ENCODE peak calls at places on chromosomes 5 and 9, in four cellular contexts. One of them, this sample, is unnamed.

GRCh38 chr9:120713257-120714087 is 798 bp downstream of the MEGF9 start:
- DNase-seq in cardiac muscle cell: no peak
- DNase-seq in CD4-positive, alpha-beta T cell: peak; percentile 17
- DNase-seq in tibial artery: no peak
- DNase-seq in this sample: no peak

GRCh38 chr5:134460551-134460950 is 48.9 kb upstream of the CDKN2AIPNL start:
- DNase-seq in cardiac muscle cell: no peak
- DNase-seq in CD4-positive, alpha-beta T cell: no peak
- DNase-seq in tibial artery: no peak
- DNase-seq in this sample: peak; percentile 9

GRCh38 chr5:172768573-172769323 is 2.2 kb downstream of the DUSP1 start:
- DNase-seq in cardiac muscle cell: no peak
- DNase-seq in CD4-positive, alpha-beta T cell: no peak
- DNase-seq in tibial artery: no peak
- DNase-seq in this sample: peak; percentile 37

GRCh38 chr9:104991144-104991953 is 63.4 kb upstream of the ABCA1 start:
- DNase-seq in cardiac muscle cell: peak; percentile 91
- DNase-seq in CD4-positive, alpha-beta T cell: peak; percentile 73
- DNase-seq in tibial artery: peak; percentile 94
- DNase-seq in this sample: peak; percentile 95

GRCh38 chr9:77257275-77257674 is 79.9 kb downstream of the VPS13A start:
- DNase-seq in cardiac muscle cell: no peak
- DNase-seq in CD4-positive, alpha-beta T cell: no peak
- DNase-seq in tibial artery: no peak
- DNase-seq in this sample: no peak

GRCh38 chr5:17365326-17365725 is 132.7 kb upstream of the TAF11L2 start:
- DNase-seq in cardiac muscle cell: no peak
- DNase-seq in CD4-positive, alpha-beta T cell: no peak
- DNase-seq in tibial artery: no peak
- DNase-seq in this sample: no peak

GRCh38 chr9:121053544-121053943 is 3.5 kb upstream of the C5 start:
- DNase-seq in cardiac muscle cell: no peak
- DNase-seq in CD4-positive, alpha-beta T cell: no peak
- DNase-seq in tibial artery: no peak
- DNase-seq in this sample: peak; percentile 46

GRCh38 chr5:74673011-74673790 is 11.8 kb upstream of the HEXB start:
- DNase-seq in cardiac muscle cell: peak; percentile 21
- DNase-seq in CD4-positive, alpha-beta T cell: no peak
- DNase-seq in tibial artery: no peak
- DNase-seq in this sample: peak; percentile 44

GRCh38 chr5:36041537-36041845 is 25.2 kb downstream of the UGT3A2 start:
- DNase-seq in cardiac muscle cell: peak; percentile 11
- DNase-seq in CD4-positive, alpha-beta T cell: no peak
- DNase-seq in tibial artery: no peak
- DNase-seq in this sample: no peak

GRCh38 chr5:76852716-76853115 is 2.9 kb downstream of the S100Z start:
- DNase-seq in cardiac muscle cell: no peak
- DNase-seq in CD4-positive, alpha-beta T cell: no peak
- DNase-seq in tibial artery: no peak
- DNase-seq in this sample: no peak

GRCh38 chr5:153660919-153661318 is 170.4 kb downstream of the GRIA1 start:
- DNase-seq in cardiac muscle cell: no peak
- DNase-seq in CD4-positive, alpha-beta T cell: no peak
- DNase-seq in tibial artery: no peak
- DNase-seq in this sample: no peak

GRCh38 chr9:110141118-110141797 is 66.7 kb downstream of the C9orf152 start:
- DNase-seq in cardiac muscle cell: no peak
- DNase-seq in CD4-positive, alpha-beta T cell: no peak
- DNase-seq in tibial artery: peak; percentile 80
- DNase-seq in this sample: no peak

GRCh38 chr5:38023799-38024198 is 184.0 kb upstream of the GDNF start:
- DNase-seq in cardiac muscle cell: no peak
- DNase-seq in CD4-positive, alpha-beta T cell: no peak
- DNase-seq in tibial artery: no peak
- DNase-seq in this sample: no peak

GRCh38 chr5:177113566-177114424 is 19.8 kb upstream of the NSD1 start:
- DNase-seq in cardiac muscle cell: peak; percentile 69
- DNase-seq in CD4-positive, alpha-beta T cell: peak; percentile 78
- DNase-seq in tibial artery: peak; percentile 72
- DNase-seq in this sample: peak; percentile 82

GRCh38 chr5:60827201-60827600 is 16.9 kb downstream of the ELOVL7 start:
- DNase-seq in cardiac muscle cell: no peak
- DNase-seq in CD4-positive, alpha-beta T cell: no peak
- DNase-seq in tibial artery: no peak
- DNase-seq in this sample: no peak

GRCh38 chr5:60830581-60831127 is 13.4 kb downstream of the ELOVL7 start:
- DNase-seq in cardiac muscle cell: no peak
- DNase-seq in CD4-positive, alpha-beta T cell: no peak
- DNase-seq in tibial artery: no peak
- DNase-seq in this sample: no peak

GRCh38 chr5:60823574-60823973 is 20.5 kb downstream of the ELOVL7 start:
- DNase-seq in cardiac muscle cell: no peak
- DNase-seq in CD4-positive, alpha-beta T cell: no peak
- DNase-seq in tibial artery: no peak
- DNase-seq in this sample: no peak

GRCh38 chr5:60829490-60830266 is 14.4 kb downstream of the ELOVL7 start:
- DNase-seq in cardiac muscle cell: no peak
- DNase-seq in CD4-positive, alpha-beta T cell: no peak
- DNase-seq in tibial artery: no peak
- DNase-seq in this sample: no peak

DNA sequence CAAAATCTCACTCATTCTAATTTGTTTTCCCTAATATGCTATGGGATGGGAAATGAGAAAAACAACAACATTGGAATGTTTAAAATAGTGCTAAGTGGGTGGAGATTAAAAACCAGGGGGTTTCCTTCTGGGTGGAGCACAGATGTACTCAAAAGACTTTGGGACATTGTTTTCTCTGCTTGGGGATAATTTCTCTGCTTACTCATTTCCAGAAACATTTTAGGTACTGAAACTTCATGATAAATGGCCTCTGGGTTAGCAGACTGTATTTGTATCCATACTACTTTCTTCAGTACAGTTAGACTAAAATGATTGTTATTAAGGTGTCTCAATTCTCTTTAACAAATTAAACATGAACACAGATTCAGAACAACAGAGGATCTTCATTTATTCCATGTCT is 17.4 kb downstream of the ELOVL7 start:
- DNase-seq in cardiac muscle cell: no peak
- DNase-seq in CD4-positive, alpha-beta T cell: no peak
- DNase-seq in tibial artery: no peak
- DNase-seq in this sample: no peak
- H3K27ac ChIP-seq in cardiac muscle cell: no peak overlapping the region
- H3K27ac ChIP-seq in CD4-positive, alpha-beta T cell: no peak overlapping the region
- H3K27ac ChIP-seq in tibial artery: no peak overlapping the region
- H3K27ac ChIP-seq in this sample: no peak overlapping the region

GRCh38 chr5:137148656-137149055 is 350.5 kb downstream of the SPOCK1 start:
- DNase-seq in cardiac muscle cell: no peak
- DNase-seq in CD4-positive, alpha-beta T cell: no peak
- DNase-seq in tibial artery: no peak
- DNase-seq in this sample: no peak
- H3K27ac ChIP-seq in cardiac muscle cell: no peak overlapping the region
- H3K27ac ChIP-seq in CD4-positive, alpha-beta T cell: no peak overlapping the region
- H3K27ac ChIP-seq in tibial artery: no peak overlapping the region
- H3K27ac ChIP-seq in this sample: no peak overlapping the region

DNA sequence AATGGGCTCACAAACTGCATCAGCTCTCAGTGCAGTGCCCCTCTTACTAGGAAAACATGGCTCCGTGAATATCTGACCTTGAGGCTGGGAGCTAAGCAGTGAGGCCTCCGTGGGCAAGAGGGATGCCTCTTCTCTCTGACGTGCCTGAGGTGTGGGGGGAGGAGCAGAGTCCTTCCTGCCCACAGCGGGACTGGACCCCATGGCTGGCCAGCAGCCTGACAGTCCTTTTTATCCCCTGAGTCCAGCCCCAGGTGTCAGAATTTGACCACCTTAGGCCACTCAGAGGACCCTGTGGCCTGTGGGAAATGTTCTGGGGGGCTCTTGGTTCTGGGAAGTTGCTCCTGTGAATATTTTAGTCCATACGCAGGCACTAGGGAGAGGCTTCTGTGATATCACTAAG is 23.5 kb downstream of the ANGPTL2 start:
- DNase-seq in cardiac muscle cell: no peak
- DNase-seq in CD4-positive, alpha-beta T cell: no peak
- DNase-seq in tibial artery: no peak
- DNase-seq in this sample: no peak
- H3K27ac ChIP-seq in cardiac muscle cell: no peak overlapping the region
- H3K27ac ChIP-seq in CD4-positive, alpha-beta T cell: no peak overlapping the region
- H3K27ac ChIP-seq in tibial artery: no peak overlapping the region
- H3K27ac ChIP-seq in this sample: no peak overlapping the region

DNA sequence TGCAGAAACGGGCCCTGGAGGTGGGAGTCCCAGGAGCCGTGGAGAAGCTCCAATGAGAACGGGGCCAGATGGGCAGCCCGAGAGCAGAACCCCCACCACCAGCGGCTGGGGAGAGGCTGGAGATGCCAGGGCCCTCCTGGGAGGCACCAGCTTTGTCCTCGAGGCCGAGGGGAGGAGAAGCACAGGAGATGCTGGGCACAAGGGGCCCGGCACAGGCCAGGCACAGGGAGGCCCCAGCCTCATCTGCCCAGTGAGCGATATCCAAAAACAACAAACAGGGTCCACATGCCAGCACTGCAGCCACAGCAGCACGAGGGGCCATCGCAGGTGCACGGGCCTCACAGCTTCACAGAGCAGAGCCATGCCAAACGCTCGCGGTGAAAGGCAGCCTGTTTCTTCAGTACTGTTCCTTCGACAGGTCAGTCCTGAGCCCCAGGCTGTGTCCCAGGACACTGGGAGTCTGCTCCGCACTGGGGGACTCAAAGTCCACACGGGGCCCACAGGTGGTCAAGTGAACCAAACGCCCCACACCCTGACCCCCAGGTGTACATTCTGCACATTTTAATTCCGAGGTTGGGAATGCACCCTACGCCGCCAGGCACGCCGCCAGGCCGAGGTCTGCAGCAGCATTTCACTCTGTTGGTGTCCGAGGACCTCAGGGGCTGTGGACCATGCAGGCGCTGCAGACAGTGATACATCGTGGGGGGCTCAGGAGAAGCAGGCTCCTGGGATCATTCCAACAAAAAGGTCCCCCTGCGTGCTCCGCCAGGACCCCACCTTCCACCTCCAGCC is 9.5 kb downstream of the LPCAT1 start:
- DNase-seq in cardiac muscle cell: no peak
- DNase-seq in CD4-positive, alpha-beta T cell: no peak
- DNase-seq in tibial artery: peak; percentile 15
- DNase-seq in this sample: no peak
- H3K27ac ChIP-seq in cardiac muscle cell: no peak overlapping the region
- H3K27ac ChIP-seq in CD4-positive, alpha-beta T cell: no peak overlapping the region
- H3K27ac ChIP-seq in tibial artery: no peak overlapping the region
- H3K27ac ChIP-seq in this sample: peak overlapping the region; percentile 73